ENCODE peak calls at places on chromosomes 3 and 15, in eight cellular contexts. D is astrocyte of the spinal cord, Y is GM20000, R is GM10248, H is thyroid gland, F is cardiac muscle cell, T is left lung, Q is coronary artery. W is an unnamed sample.
A peak's percentile ranks its signal among the peaks of the same experiment; 100 is the strongest.

GRCh38 chr3:45716790-45717336 is 27.7 kb downstream of the SACM1L start:
- DNase-seq in D (no peak), Y (no peak), R (no peak), H (no peak), F (no peak), T (no peak), Q (no peak), W (no peak)

GRCh38 chr15:98160236-98160635 is 199.7 kb downstream of the ARRDC4 start:
- DNase-seq in D (no peak), Y (no peak), R (no peak), H (no peak), F (no peak), T (no peak), Q (no peak), W (no peak)

GRCh38 chr3:4507010-4507596 is 14.0 kb downstream of the ITPR1 start:
- DNase-seq in D (no peak), Y (no peak), R (no peak), H (no peak), F (peak; percentile 53), T (no peak), Q (no peak), W (no peak)

GRCh38 chr15:90560229-90560771 is 30.6 kb downstream of the CRTC3 start:
- DNase-seq in D (peak; percentile 94), Y (no peak), R (no peak), H (peak; percentile 40), F (peak; percentile 98), T (no peak), Q (peak; percentile 81), W (no peak)

GRCh38 chr3:34066328-34066727 is 267.9 kb downstream of the PDCD6IP start:
- DNase-seq in D (no peak), Y (no peak), R (no peak), H (no peak), F (no peak), T (no peak), Q (no peak), W (no peak)

GRCh38 chr3:194323785-194324735 is 27.1 kb downstream of the CPN2 start:
- DNase-seq in D (peak; percentile 35), Y (peak; percentile 71), R (peak; percentile 58), H (no peak), F (peak; percentile 71), T (peak; percentile 68), Q (no peak), W (peak; percentile 77)

GRCh38 chr15:28981351-28981720 is 95.6 kb downstream of the APBA2 start:
- DNase-seq in D (no peak), Y (no peak), R (no peak), H (no peak), F (no peak), T (no peak), Q (no peak), W (no peak)

GRCh38 chr3:129419476-129419875 is 9.0 kb downstream of the EFCAB12 start:
- DNase-seq in D (no peak), Y (no peak), R (no peak), H (no peak), F (no peak), T (no peak), Q (no peak), W (no peak)

GRCh38 chr3:176848431-176849214 is 348.7 kb downstream of the TBL1XR1 start:
- DNase-seq in D (no peak), Y (no peak), R (no peak), H (no peak), F (no peak), T (no peak), Q (no peak), W (no peak)

GRCh38 chr3:131503328-131503650 is 518 bp upstream of the MRPL3 start:
- DNase-seq in D (no peak), Y (no peak), R (no peak), H (no peak), F (no peak), T (no peak), Q (no peak), W (no peak)

GRCh38 chr3:177195242-177195940 is 1.9 kb downstream of the TBL1XR1 start:
- DNase-seq in D (peak; percentile 44), Y (no peak), R (no peak), H (peak; percentile 76), F (peak; percentile 72), T (no peak), Q (no peak), W (no peak)

GRCh38 chr3:52046186-52046913 is 10.0 kb downstream of the DUSP7 start:
- DNase-seq in D (peak; percentile 95), Y (no peak), R (no peak), H (no peak), F (peak; percentile 90), T (no peak), Q (peak; percentile 94), W (no peak)

GRCh38 chr3:132730891-132731580 is 8.8 kb upstream of the NPHP3 start:
- DNase-seq in D (peak; percentile 63), Y (peak; percentile 15), R (no peak), H (no peak), F (peak; percentile 76), T (no peak), Q (no peak), W (peak; percentile 11)

GRCh38 chr3:4574426-4574965 is 81.3 kb downstream of the ITPR1 start:
- DNase-seq in D (no peak), Y (no peak), R (no peak), H (no peak), F (no peak), T (no peak), Q (no peak), W (no peak)

GRCh38 chr3:128845695-128846491 is 33.5 kb upstream of the ACAD9 start:
- DNase-seq in D (peak; percentile 60), Y (peak; percentile 87), R (peak; percentile 92), H (peak; percentile 77), F (peak; percentile 83), T (peak; percentile 97), Q (peak; percentile 86), W (peak; percentile 88)

GRCh38 chr15:100686021-100686724 is 83.8 kb downstream of the ASB7 start:
- DNase-seq in D (no peak), Y (no peak), R (no peak), H (no peak), F (peak; percentile 40), T (no peak), Q (peak; percentile 77), W (no peak)
- TF ChIP-seq CTCF in D (no peak), Y (no peak), R (no peak), H (no peak), F (no peak), T (no peak), Q (no peak), W (no peak)

GRCh38 chr3:179957264-179957845 is 79.4 kb downstream of the PEX5L start:
- DNase-seq in D (no peak), Y (no peak), R (no peak), H (no peak), F (no peak), T (no peak), Q (no peak), W (no peak)

GRCh38 chr3:179954226-179954870 is 82.4 kb downstream of the PEX5L start:
- DNase-seq in D (no peak), Y (no peak), R (no peak), H (no peak), F (no peak), T (no peak), Q (no peak), W (no peak)

GRCh38 chr3:179958143-179958542 is 78.6 kb downstream of the PEX5L start:
- DNase-seq in D (no peak), Y (no peak), R (no peak), H (no peak), F (no peak), T (no peak), Q (no peak), W (no peak)

GRCh38 chr3:179955798-179956197 is 80.9 kb downstream of the PEX5L start:
- DNase-seq in D (no peak), Y (no peak), R (no peak), H (no peak), F (no peak), T (no peak), Q (no peak), W (no peak)

GRCh38 chr3:179956416-179956830 is 80.3 kb downstream of the PEX5L start:
- DNase-seq in D (peak; percentile 12), Y (peak; percentile 54), R (peak; percentile 22), H (no peak), F (no peak), T (no peak), Q (no peak), W (no peak)
- TF ChIP-seq CTCF in D (no peak), Y (no peak), R (no peak), H (no peak), F (no peak), T (no peak), Q (no peak), W (no peak)

DNA sequence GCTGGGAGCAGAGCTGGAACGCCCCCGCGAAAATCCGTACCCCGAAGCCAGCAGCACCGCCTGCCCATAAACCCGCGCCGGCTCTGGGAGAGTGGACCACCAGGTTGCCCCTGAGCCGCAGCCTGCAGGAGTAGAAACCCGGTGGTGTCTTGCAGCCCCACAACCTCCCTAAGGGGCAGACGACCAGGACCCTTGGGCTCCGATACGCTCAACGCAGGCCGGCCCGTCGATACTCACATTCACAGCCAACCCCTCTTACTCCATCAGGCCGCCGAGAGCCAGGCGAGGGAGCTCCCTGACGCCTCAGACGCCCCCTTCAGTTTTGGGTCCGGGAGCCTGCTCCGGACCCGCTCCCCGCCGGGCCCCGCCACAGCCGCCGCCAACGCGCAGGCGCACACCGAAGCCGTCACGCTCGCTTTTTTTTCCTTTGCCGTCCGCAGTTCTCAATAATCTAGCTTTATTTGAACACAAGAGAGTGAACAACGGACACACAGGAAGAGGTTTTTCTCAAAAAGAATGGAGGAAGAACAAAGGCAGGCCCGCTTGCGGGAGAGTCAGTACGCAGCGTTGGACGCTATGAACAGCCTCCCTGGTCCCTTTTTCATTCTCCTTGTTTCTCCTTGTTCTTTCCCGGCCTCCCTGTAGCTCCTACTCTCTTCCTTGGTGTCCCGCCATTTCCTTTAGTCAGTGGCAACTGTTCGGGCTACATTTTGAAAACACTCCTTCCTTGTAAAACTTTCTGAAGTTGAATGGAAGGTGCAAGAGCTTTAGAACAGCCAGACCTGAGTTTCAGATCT is at the start of gene ZNF106:
- DNase-seq in D (peak; percentile 89), Y (peak; percentile 91), R (peak; percentile 94), H (peak; percentile 86), F (peak; percentile 94), T (peak; percentile 95), Q (peak; percentile 90), W (peak; percentile 92)
- TF ChIP-seq CTCF in D (no peak), Y (no peak), R (no peak), H (no peak), F (no peak), T (no peak), Q (no peak), W (peak; percentile 19)

GRCh38 chr3:21750291-21750690 is 719 bp downstream of the ZNF385D start:
- DNase-seq in D (peak; percentile 59), Y (no peak), R (no peak), H (no peak), F (peak; percentile 24), T (no peak), Q (no peak), W (no peak)

GRCh38 chr3:21751891-21752290 is 881 bp upstream of the ZNF385D start:
- DNase-seq in D (no peak), Y (no peak), R (no peak), H (no peak), F (no peak), T (no peak), Q (no peak), W (no peak)

GRCh38 chr3:21750831-21751391 is at the start of gene ZNF385D:
- DNase-seq in D (peak; percentile 80), Y (no peak), R (no peak), H (peak; percentile 30), F (peak; percentile 61), T (peak; percentile 59), Q (peak; percentile 89), W (no peak)

GRCh38 chr3:21754839-21755238 is 3.8 kb upstream of the ZNF385D start:
- DNase-seq in D (no peak), Y (no peak), R (no peak), H (no peak), F (no peak), T (no peak), Q (no peak), W (no peak)

GRCh38 chr3:21752749-21753347 is 1.8 kb upstream of the ZNF385D start:
- DNase-seq in D (peak; percentile 75), Y (no peak), R (peak; percentile 17), H (no peak), F (peak; percentile 73), T (no peak), Q (no peak), W (peak; percentile 17)
- TF ChIP-seq CTCF in D (peak; percentile 74), Y (no peak), R (peak; percentile 29), H (peak; percentile 19), F (peak; percentile 75), T (peak; percentile 55), Q (peak; percentile 38), W (peak; percentile 51)